ENCODE peak calls at places on chromosomes 13 and 19, in four cellular contexts. P is HL-60, Y is K562, O is GM12878. S is an unnamed sample.

GRCh38 chr19:50909240-50910070 is 1.7 kb downstream of the KLK4 start:
- DNase-seq in P (no peak), Y (peak; percentile 99), O (no peak), S (peak; percentile 39)

GRCh38 chr19:46521241-46521640 is 25.6 kb upstream of the PNMA8B start:
- DNase-seq in P (no peak), Y (no peak), O (no peak), S (no peak)

GRCh38 chr13:25267715-25268114 is 19.6 kb downstream of the MTMR6 start:
- DNase-seq in P (no peak), Y (no peak), O (no peak), S (no peak)

GRCh38 chr19:30931307-30931706 is 417.9 kb downstream of the TSHZ3 start:
- DNase-seq in P (no peak), Y (no peak), O (no peak), S (no peak)

GRCh38 chr13:30128095-30128494 is 179.3 kb downstream of the KATNAL1 start:
- DNase-seq in P (no peak), Y (no peak), O (no peak), S (no peak)

GRCh38 chr19:6773323-6773931 is 919 bp downstream of the VAV1 start:
- DNase-seq in P (peak; percentile 82), Y (peak; percentile 35), O (peak; percentile 64), S (peak; percentile 54)

GRCh38 chr19:55667958-55668357 is 7.1 kb upstream of the EPN1 start:
- DNase-seq in P (no peak), Y (peak; percentile 16), O (no peak), S (no peak)

GRCh38 chr19:5343848-5344247 is 3.2 kb upstream of the PTPRS start:
- DNase-seq in P (no peak), Y (no peak), O (no peak), S (no peak)

GRCh38 chr19:34493038-34493648 is 11.6 kb downstream of the WTIP start:
- DNase-seq in P (no peak), Y (no peak), O (no peak), S (no peak)

GRCh38 chr19:14361824-14362223 is 19.4 kb upstream of the ADGRE5 start:
- DNase-seq in P (no peak), Y (peak; percentile 48), O (no peak), S (no peak)

GRCh38 chr19:55034751-55035150 is 3.3 kb downstream of the GP6 start:
- DNase-seq in P (no peak), Y (no peak), O (no peak), S (no peak)

GRCh38 chr19:56294557-56294956 is 20.1 kb downstream of the ZSCAN5A start:
- DNase-seq in P (no peak), Y (no peak), O (no peak), S (no peak)

GRCh38 chr19:12825259-12826131 is 8.9 kb downstream of the RTBDN start:
- DNase-seq in P (no peak), Y (peak; percentile 92), O (no peak), S (no peak)

GRCh38 chr13:84192125-84192524 is 309.9 kb upstream of the SLITRK1 start:
- DNase-seq in P (no peak), Y (no peak), O (no peak), S (no peak)

GRCh38 chr13:85528578-85529215 is 270.5 kb downstream of the SLITRK6 start:
- DNase-seq in P (no peak), Y (no peak), O (no peak), S (no peak)

GRCh38 chr19:35264281-35265125 is 4.3 kb upstream of the USF2 start:
- DNase-seq in P (no peak), Y (no peak), O (no peak), S (no peak)

GRCh38 chr19:850221-850978 is 1.7 kb upstream of the ELANE start:
- DNase-seq in P (peak; percentile 95), Y (peak; percentile 41), O (no peak), S (no peak)

GRCh38 chr13:69109891-69110525 is 997.6 kb upstream of the ATXN8OS start:
- DNase-seq in P (no peak), Y (no peak), O (no peak), S (no peak)

GRCh38 chr13:27965740-27966640 is 3.1 kb downstream of the CDX2 start:
- DNase-seq in P (no peak), Y (no peak), O (no peak), S (no peak)

GRCh38 chr13:27967203-27967735 is 1.8 kb downstream of the CDX2 start:
- DNase-seq in P (no peak), Y (no peak), O (no peak), S (no peak)

GRCh38 chr13:27966641-27967202 is 2.4 kb downstream of the CDX2 start:
- DNase-seq in P (no peak), Y (no peak), O (no peak), S (no peak)

GRCh38 chr13:27964741-27965323 is 4.3 kb downstream of the CDX2 start:
- DNase-seq in P (no peak), Y (no peak), O (no peak), S (no peak)

GRCh38 chr13:27965343-27965739 is 3.8 kb downstream of the CDX2 start:
- DNase-seq in P (no peak), Y (no peak), O (no peak), S (no peak)
- TF ChIP-seq SPI1 in P (no peak), Y (no peak), O (no peak), S (no peak)

GRCh38 chr13:109743706-109744453 is 42.5 kb downstream of the IRS2 start:
- DNase-seq in P (no peak), Y (no peak), O (no peak), S (no peak)
- TF ChIP-seq SPI1 in P (no peak), Y (no peak), O (no peak), S (no peak)

DNA sequence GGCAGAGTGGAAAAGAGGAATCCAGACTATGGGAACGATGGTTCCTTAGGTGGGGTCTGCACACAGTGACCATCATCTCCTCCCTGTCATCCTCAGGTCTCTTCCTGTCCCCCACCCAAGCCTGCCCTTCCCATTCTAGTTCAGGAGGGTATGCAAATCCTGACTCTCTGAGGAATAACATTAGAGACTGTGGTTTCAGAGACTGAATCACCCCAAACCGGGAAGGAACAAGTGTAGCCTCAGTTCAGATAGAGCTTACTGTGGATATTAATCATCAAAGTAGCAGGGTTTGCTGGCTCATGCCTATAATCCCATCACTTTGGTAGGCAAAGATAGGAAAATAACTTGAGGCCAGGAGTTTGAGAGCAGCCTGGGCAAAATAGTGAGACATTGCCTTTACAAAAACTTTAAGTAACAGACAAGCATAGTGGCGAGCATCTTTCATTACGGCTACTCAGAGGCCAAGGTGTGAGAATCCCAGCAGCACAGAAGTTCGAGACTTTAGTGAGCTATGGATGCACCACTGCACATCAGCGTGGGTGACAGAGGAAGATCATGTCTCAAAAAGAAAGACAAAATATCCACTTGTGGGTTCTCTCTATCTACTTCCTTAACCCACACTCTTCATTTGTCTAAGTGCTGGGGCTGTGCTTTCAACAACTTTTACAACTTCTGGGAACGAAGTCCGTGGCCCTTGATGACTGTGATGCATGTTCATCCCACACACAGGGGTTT is 19.3 kb upstream of the LGALS13 start:
- DNase-seq in P (no peak), Y (no peak), O (peak; percentile 12), S (no peak)
- TF ChIP-seq SPI1 in P (no peak), Y (no peak), O (no peak), S (no peak)

GRCh38 chr19:9313756-9314155 is 4.1 kb upstream of the ZNF699 start:
- DNase-seq in P (no peak), Y (no peak), O (no peak), S (no peak)

GRCh38 chr19:9306443-9306842 is 3.2 kb downstream of the ZNF699 start:
- DNase-seq in P (no peak), Y (no peak), O (no peak), S (no peak)

GRCh38 chr19:9309139-9309973 is at the start of gene ZNF699:
- DNase-seq in P (peak; percentile 94), Y (peak; percentile 94), O (peak; percentile 91), S (peak; percentile 91)

GRCh38 chr19:9308091-9308490 is 1.5 kb downstream of the ZNF699 start:
- DNase-seq in P (no peak), Y (no peak), O (no peak), S (no peak)

DNA sequence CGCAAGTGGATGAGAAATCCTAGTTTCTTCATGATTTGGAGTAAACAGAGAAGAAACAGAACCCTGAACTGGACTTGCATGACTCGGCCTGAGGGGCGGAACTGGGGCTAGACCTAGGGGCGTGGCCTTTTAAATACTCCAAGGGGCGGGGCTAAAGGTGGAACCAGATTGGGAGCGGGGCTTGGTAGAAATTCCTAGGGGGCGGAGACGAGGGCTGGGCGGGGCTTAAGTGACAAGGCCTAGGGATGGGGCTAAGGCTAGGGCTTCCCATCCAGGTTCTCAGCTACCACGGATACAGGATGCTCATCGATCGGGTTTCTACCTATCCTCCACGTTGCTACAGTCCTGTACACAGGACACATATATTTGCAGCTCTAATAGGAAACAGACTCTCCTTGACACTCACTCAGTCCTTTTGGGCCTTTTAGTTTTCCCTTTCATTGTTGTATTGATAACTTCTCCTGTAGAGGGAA is 372 bp upstream of the ZNF699 start:
- DNase-seq in P (no peak), Y (peak; percentile 92), O (no peak), S (no peak)
- TF ChIP-seq SPI1 in P (peak; percentile 4), Y (peak; percentile 70), O (peak; percentile 12), S (no peak)

GRCh38 chr19:18232540-18233223 is 6.4 kb upstream of the PDE4C start:
- DNase-seq in P (no peak), Y (peak; percentile 76), O (no peak), S (no peak)
- TF ChIP-seq SPI1 in P (no peak), Y (no peak), O (no peak), S (no peak)

GRCh38 chr13:100088282-100088647 is 628 bp upstream of the PCCA start:
- DNase-seq in P (no peak), Y (no peak), O (no peak), S (no peak)
- TF ChIP-seq SPI1 in P (no peak), Y (no peak), O (no peak), S (no peak)

S was measured in GM12891.